ENCODE peak calls at places on chromosomes 6 and 20, in five cellular contexts. C is spleen, G is A549, I is transverse colon, Z is ovary. R is an unnamed sample.

GRCh38 chr20:20318318-20319161 is 49.4 kb upstream of the INSM1 start:
- DNase-seq in I (no peak), G (no peak), Z (no peak), C (no peak), R (no peak)

GRCh38 chr6:40097590-40097989 is 163.3 kb upstream of the MOCS1 start:
- DNase-seq in I (no peak), Z (no peak), G (no peak), C (no peak), R (no peak)

GRCh38 chr20:58072695-58073671 is 155.5 kb downstream of the ANKRD60 start:
- DNase-seq in Z (no peak), C (peak), I (no peak), G (no peak), R (peak)

GRCh38 chr6:114739656-114740055 is 396.8 kb upstream of the HS3ST5 start:
- DNase-seq in G (no peak), Z (no peak), C (no peak), I (no peak), R (no peak)

GRCh38 chr20:37288091-37288490 is 1.4 kb upstream of the MANBAL start:
- DNase-seq in Z (no peak), C (no peak), G (no peak), I (no peak), R (peak)

GRCh38 chr6:42368156-42368555 is 83.6 kb downstream of the TRERF1 start:
- DNase-seq in I (no peak), C (no peak), G (no peak), Z (no peak), R (no peak)

GRCh38 chr20:32356935-32357868 is 929 bp upstream of the ASXL1 start:
- DNase-seq in Z (no peak), C (no peak), G (no peak), I (peak), R (peak)

GRCh38 chr6:46715106-46715505 is 20.1 kb downstream of the PLA2G7 start:
- DNase-seq in C (no peak), Z (no peak), G (no peak), I (no peak), R (no peak)

GRCh38 chr6:33549896-33550295 is 30.2 kb downstream of the BAK1 start:
- DNase-seq in I (no peak), Z (no peak), G (no peak), C (no peak), R (no peak)

GRCh38 chr6:15621203-15622044 is 41.4 kb downstream of the DTNBP1 start:
- DNase-seq in C (peak), Z (no peak), G (no peak), I (peak), R (no peak)

GRCh38 chr6:108592371-108593337 is 31.9 kb downstream of the FOXO3 start:
- DNase-seq in I (peak), Z (no peak), G (no peak), C (peak), R (peak)

GRCh38 chr6:4253604-4254211 is 118.3 kb upstream of the ECI2 start:
- DNase-seq in Z (no peak), C (no peak), I (no peak), G (peak), R (no peak)

GRCh38 chr6:41341580-41341979 is 6.2 kb downstream of the NCR2 start:
- DNase-seq in Z (no peak), C (no peak), G (no peak), I (no peak), R (no peak)

GRCh38 chr6:13278184-13278583 is 50.2 kb downstream of the TBC1D7 start:
- DNase-seq in G (no peak), Z (no peak), I (no peak), C (peak), R (no peak)

GRCh38 chr6:225121-225721 is 67.1 kb upstream of the DUSP22 start:
- DNase-seq in I (no peak), C (no peak), Z (no peak), G (no peak), R (no peak)

GRCh38 chr20:50724851-50725721 is 6.3 kb upstream of the PARD6B start:
- DNase-seq in I (peak), C (peak), G (peak), Z (peak), R (peak)

GRCh38 chr6:127515234-127515793 is 3.8 kb downstream of the MTCL3 start:
- DNase-seq in Z (no peak), G (no peak), I (no peak), C (no peak), R (no peak)

GRCh38 chr6:136684483-136684882 is 107.8 kb downstream of the MAP3K5 start:
- DNase-seq in G (no peak), I (no peak), C (no peak), Z (no peak), R (no peak)

GRCh38 chr20:2851086-2851485 is 10.5 kb downstream of the VPS16 start:
- DNase-seq in I (no peak), G (no peak), Z (no peak), C (no peak), R (no peak)

GRCh38 chr6:153941768-153942167 is 97.3 kb upstream of the OPRM1 start:
- DNase-seq in I (peak), Z (no peak), C (no peak), G (no peak), R (no peak)

GRCh38 chr6:94584211-94584610 is 993.1 kb upstream of the MANEA start:
- DNase-seq in Z (no peak), G (no peak), I (no peak), C (no peak), R (no peak)

GRCh38 chr6:32127717-32128592 is at the start of gene ATF6B:
- DNase-seq in G (peak), Z (peak), C (peak), I (peak), R (no peak)

GRCh38 chr6:53557005-53557715 is 12.3 kb upstream of the GCLC start:
- DNase-seq in G (no peak), Z (no peak), I (no peak), C (no peak), R (no peak)

GRCh38 chr6:15368873-15369272 is 123.0 kb downstream of the JARID2 start:
- DNase-seq in G (no peak), I (no peak), Z (no peak), C (no peak), R (no peak)

GRCh38 chr20:58196402-58197184 is 31.9 kb downstream of the ANKRD60 start:
- DNase-seq in I (no peak), C (no peak), Z (no peak), G (no peak), R (no peak)

GRCh38 chr20:36768768-36769430 is 4.7 kb downstream of the DSN1 start:
- DNase-seq in G (no peak), Z (no peak), C (no peak), I (no peak), R (no peak)

GRCh38 chr6:17423018-17423417 is 29.6 kb downstream of the CAP2 start:
- DNase-seq in G (no peak), C (no peak), I (no peak), Z (no peak), R (no peak)

GRCh38 chr6:83574783-83575182 is 62.4 kb downstream of the PRSS35 start:
- DNase-seq in Z (no peak), C (no peak), G (no peak), I (no peak), R (no peak)

GRCh38 chr20:58891686-58892125 is 39.2 kb downstream of the GNAS start:
- DNase-seq in C (no peak), Z (peak), G (peak), I (peak), R (peak)

GRCh38 chr6:116954335-116954734 is 77.3 kb downstream of the RFX6 start:
- DNase-seq in Z (no peak), G (no peak), C (no peak), I (no peak), R (no peak)

GRCh38 chr20:52500150-52500549 is 308.6 kb upstream of the ZFP64 start:
- DNase-seq in I (no peak), C (no peak), G (no peak), Z (no peak), R (no peak)

GRCh38 chr6:34463299-34463698 is 2.6 kb upstream of the PACSIN1 start:
- DNase-seq in I (no peak), C (no peak), Z (no peak), G (no peak), R (no peak)

GRCh38 chr6:40485795-40486194 is 101.4 kb downstream of the LRFN2 start:
- DNase-seq in G (no peak), C (peak), I (no peak), Z (no peak), R (no peak)

GRCh38 chr20:58312836-58313235 is 3.3 kb downstream of the RAB22A start:
- DNase-seq in I (no peak), G (no peak), C (no peak), Z (no peak), R (no peak)

GRCh38 chr6:36873115-36873514 is 1.5 kb downstream of the PPIL1 start:
- DNase-seq in I (no peak), C (no peak), G (no peak), Z (no peak), R (no peak)

GRCh38 chr6:36874443-36875249 is at the start of gene PPIL1:
- DNase-seq in C (peak), G (peak), I (peak), Z (peak), R (peak)

GRCh38 chr6:36873612-36874011 is 991 bp downstream of the PPIL1 start:
- DNase-seq in C (no peak), G (peak), I (no peak), Z (no peak), R (no peak)

GRCh38 chr6:36874016-36874442 is 574 bp downstream of the PPIL1 start:
- DNase-seq in C (no peak), I (peak), Z (no peak), G (peak), R (no peak)

DNA sequence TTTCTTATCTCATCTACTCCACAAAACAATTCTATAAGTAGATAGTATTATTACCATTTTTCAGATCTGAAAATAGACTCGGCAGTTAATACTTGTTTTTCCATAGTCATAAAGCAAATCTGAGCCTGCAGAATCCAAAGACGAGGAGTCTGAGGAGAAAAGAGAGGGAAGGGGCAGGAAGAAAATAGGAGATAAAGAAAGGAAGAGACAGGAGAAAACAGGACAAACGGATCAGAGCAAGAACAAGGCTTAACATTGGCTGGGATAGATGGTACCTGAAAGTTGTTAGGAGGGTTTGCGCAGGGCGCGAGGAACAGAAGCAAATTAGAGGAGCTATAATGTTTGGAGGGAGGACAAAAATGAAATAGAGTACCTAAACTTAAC is 639 bp upstream of the PPIL1 start:
- DNase-seq in I (no peak), Z (no peak), G (no peak), C (no peak), R (no peak)
- H3K4me3 ChIP-seq in I (peak), Z (peak), G (peak), C (peak), R (peak)

DNA sequence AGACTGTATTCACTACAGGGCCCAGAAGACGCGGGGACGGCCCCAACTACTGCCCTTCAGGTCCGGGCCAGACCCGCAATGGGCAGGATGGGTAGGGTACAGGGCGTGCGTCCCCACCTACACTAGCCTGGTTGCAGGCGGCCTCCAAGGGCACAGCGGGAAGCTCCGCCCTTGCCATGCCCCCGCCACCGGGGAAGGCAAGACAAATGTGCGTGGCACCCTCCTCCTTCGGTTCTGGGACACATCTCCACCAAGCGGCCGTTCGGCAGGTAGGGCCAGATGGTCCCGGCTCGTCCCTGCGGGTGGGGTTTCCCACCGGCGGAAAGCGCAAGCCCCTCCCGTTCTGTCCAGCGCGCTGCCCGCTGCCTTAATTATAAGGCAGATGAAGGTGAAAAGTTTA is 5.6 kb downstream of the NXT1 start:
- DNase-seq in Z (no peak), C (peak), I (no peak), G (no peak), R (no peak)
- TF ChIP-seq POLR2A in Z (no peak), C (no peak), I (no peak), G (no peak), R (no peak)

GRCh38 chr6:28880894-28881780 is 42.6 kb downstream of the TRIM27 start:
- DNase-seq in C (no peak), I (peak), Z (peak), G (no peak), R (no peak)
- H3K4me3 ChIP-seq in C (peak), I (peak), Z (peak), G (peak), R (peak)

GRCh38 chr20:8231038-8231437 is 99.0 kb downstream of the PLCB1 start:
- DNase-seq in C (no peak), G (no peak), I (no peak), Z (no peak), R (no peak)
- TF ChIP-seq POLR2A in C (no peak), G (no peak), I (no peak), Z (no peak), R (no peak)

GRCh38 chr20:33611106-33611505 is 51.0 kb upstream of the C20orf144 start:
- DNase-seq in G (no peak), C (no peak), Z (no peak), I (no peak), R (no peak)
- H3K4me3 ChIP-seq in G (no peak), C (no peak), Z (no peak), I (no peak), R (no peak)

GRCh38 chr6:73309784-73310502 is 44.1 kb downstream of the DPPA5 start:
- DNase-seq in Z (peak), I (peak), G (peak), C (peak), R (peak)
- TF ChIP-seq POLR2A in Z (peak), I (peak), G (peak), C (no peak), R (no peak)

DNA sequence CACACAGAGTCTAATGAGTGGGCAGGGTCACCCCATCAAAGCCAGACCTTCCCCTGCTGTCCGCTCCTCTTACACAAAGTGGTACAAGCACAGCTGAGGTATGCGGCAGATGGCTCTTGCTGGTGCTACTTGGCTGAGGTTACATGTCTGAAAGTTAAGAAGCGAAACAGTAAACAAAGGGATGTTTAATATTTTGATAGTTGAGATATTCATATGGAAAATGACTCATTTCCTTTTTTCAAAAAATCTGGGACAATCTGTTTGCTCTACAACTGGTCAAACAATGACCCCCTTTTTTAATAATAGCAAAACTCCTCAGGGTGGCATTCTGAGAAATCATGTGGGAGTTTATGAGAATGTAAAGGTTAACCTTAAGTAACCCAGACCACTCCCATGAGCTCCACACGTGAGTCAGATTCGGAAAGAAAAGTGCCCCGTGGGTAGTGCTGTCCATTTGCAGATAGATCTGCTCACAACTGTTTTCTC is 245.3 kb downstream of the TBXT start:
- DNase-seq in Z (no peak), I (no peak), C (no peak), G (peak), R (no peak)
- H3K4me3 ChIP-seq in Z (no peak), I (no peak), C (no peak), G (peak), R (no peak)